ENCODE peak calls at places on chromosomes 16 and 17, in six cellular contexts. G is right atrium auricular region, X is body of pancreas, V is PC-3, C is heart left ventricle, H is H1. F is an unnamed sample. For H3K36me3 and H3K4me1, the result is how much of the 10 kb centered on the place peaks cover.

GRCh38 chr16:3646348-3646920 is 8.1 kb upstream of the DNASE1 start:
- DNase-seq in H (no peak), X (peak), G (no peak), C (no peak), V (peak), F (no peak)

GRCh38 chr17:45405250-45406086 is 27.2 kb downstream of the ARHGAP27 start:
- DNase-seq in X (peak), C (no peak), G (no peak), V (no peak), H (peak), F (no peak)

GRCh38 chr17:6290488-6291196 is 144.3 kb downstream of the AIPL1 start:
- DNase-seq in V (no peak), X (no peak), C (no peak), H (no peak), G (no peak), F (no peak)

GRCh38 chr17:44005865-44006580 is 1.6 kb downstream of the NAGS start:
- DNase-seq in V (peak), X (peak), H (no peak), G (no peak), C (peak), F (no peak)

GRCh38 chr17:43634681-43635125 is 27.0 kb downstream of the MEOX1 start:
- DNase-seq in G (peak), X (no peak), V (no peak), C (peak), H (no peak), F (no peak)

GRCh38 chr16:82135844-82136243 is 34.2 kb downstream of the MPHOSPH6 start:
- DNase-seq in X (no peak), V (no peak), C (no peak), H (no peak), G (no peak), F (no peak)

GRCh38 chr17:4972752-4973151 is 5.1 kb upstream of the SPAG7 start:
- DNase-seq in X (no peak), H (no peak), V (no peak), G (no peak), C (no peak), F (no peak)

GRCh38 chr17:31560836-31561235 is 169.4 kb downstream of the RAB11FIP4 start:
- DNase-seq in H (no peak), X (no peak), C (no peak), G (no peak), V (peak), F (no peak)

GRCh38 chr17:68533887-68534700 is 21.9 kb downstream of the PRKAR1A start:
- DNase-seq in X (no peak), V (peak), H (no peak), G (no peak), C (no peak), F (no peak)

GRCh38 chr17:45912319-45912718 is 18.0 kb downstream of the MAPT start:
- DNase-seq in C (no peak), V (no peak), X (no peak), G (no peak), H (no peak), F (no peak)

GRCh38 chr17:49587366-49588073 is 11.8 kb downstream of the NXPH3 start:
- DNase-seq in C (no peak), G (no peak), H (no peak), X (no peak), V (no peak), F (no peak)

GRCh38 chr17:49582789-49583188 is 7.1 kb downstream of the NXPH3 start:
- DNase-seq in H (no peak), G (no peak), V (peak), X (no peak), C (no peak), F (no peak)

GRCh38 chr17:49583226-49583625 is 7.6 kb downstream of the NXPH3 start:
- DNase-seq in C (no peak), X (no peak), V (no peak), G (no peak), H (no peak), F (no peak)

GRCh38 chr17:49583889-49584288 is 8.2 kb downstream of the NXPH3 start:
- DNase-seq in X (no peak), C (no peak), V (no peak), G (no peak), H (no peak), F (no peak)

DNA sequence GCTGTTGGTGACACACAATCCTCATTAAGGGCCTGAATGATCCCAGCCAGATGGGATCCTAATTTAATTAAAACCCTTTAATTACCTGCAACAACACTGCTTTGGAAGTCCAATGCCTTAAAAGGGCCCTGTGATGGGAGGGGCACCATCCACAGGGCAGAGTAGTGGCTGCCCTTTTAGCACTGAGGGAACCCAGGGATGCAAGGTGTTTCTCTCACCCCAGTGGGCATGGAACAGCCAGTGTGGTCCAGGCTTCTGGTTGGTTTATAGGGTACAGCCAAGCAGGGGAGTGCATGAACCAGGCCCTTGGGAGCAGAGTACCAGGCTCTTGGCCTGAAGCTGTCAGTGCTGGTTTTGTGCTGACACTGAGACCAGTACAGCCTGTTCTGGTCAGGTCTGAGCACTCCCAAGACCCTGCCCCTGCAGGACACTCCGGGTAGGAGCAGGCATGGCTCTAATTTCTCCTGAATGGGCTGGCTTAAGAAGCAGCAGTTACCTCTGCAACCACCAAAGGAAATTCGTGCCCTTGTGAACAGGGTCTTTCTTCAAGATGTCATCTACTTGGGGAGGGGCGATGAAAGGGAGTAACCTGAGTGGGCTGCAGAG is 9.9 kb downstream of the NXPH3 start:
- DNase-seq in H (no peak), C (no peak), V (peak), X (no peak), G (no peak), F (no peak)
- TF ChIP-seq CTCF in H (peak), C (no peak), V (peak), X (no peak), G (no peak), F (no peak)

GRCh38 chr17:56896217-56896967 is 17.5 kb downstream of the TRIM25 start:
- DNase-seq in C (no peak), H (no peak), G (no peak), X (no peak), V (no peak), F (no peak)
- H3K36me3 ChIP-seq in C (half or more), H (under half), G (half or more), X (under half), V (half or more), F (half or more)

DNA sequence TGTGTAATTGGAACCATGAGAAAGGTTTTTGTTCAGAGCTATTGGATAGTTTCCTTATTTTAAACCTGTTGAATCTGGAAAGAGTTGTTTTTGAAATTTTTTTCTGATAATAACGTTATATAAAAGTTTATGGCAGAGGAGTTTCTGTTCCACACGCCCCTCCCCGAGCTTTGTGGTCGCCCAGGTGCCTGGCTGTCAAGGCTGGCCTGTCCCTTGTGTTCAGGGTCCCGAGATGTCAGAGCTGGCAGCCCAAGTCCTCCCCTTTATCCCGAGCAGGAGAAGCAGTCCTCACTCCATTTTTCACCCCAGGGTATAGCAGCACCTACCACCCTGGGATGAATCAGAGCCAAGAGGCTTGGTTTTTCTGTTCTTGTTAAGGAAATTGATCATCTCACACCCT is 26.2 kb upstream of the ZNF750 start:
- DNase-seq in G (no peak), V (no peak), C (no peak), H (no peak), X (no peak), F (no peak)
- H3K4me1 ChIP-seq in G (under half), V (under half), C (under half), H (under half), X (under half), F (half or more)

DNA sequence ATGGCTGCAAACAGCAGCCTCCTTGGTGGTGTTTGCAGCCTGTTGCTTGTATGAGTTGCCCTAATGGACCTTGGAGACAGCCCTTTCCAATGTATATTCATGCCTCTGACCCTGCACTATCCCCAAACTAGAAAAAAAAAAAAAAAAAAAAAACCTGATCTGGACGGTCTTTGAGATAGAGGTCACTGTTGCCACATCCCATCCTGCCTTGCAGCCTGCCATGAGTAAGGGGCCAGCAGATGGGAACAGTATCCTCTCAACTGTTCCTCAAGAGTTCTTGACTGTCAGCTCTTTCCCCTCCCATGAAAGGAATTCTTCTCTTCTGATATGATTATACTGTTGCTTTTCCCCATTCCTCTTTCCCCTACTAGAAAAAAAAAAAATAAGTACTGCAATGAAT is 152.4 kb downstream of the SSH2 start:
- DNase-seq in X (no peak), G (no peak), V (no peak), C (no peak), H (no peak), F (no peak)
- TF ChIP-seq CTCF in X (no peak), G (no peak), V (no peak), C (no peak), H (no peak), F (no peak)

DNA sequence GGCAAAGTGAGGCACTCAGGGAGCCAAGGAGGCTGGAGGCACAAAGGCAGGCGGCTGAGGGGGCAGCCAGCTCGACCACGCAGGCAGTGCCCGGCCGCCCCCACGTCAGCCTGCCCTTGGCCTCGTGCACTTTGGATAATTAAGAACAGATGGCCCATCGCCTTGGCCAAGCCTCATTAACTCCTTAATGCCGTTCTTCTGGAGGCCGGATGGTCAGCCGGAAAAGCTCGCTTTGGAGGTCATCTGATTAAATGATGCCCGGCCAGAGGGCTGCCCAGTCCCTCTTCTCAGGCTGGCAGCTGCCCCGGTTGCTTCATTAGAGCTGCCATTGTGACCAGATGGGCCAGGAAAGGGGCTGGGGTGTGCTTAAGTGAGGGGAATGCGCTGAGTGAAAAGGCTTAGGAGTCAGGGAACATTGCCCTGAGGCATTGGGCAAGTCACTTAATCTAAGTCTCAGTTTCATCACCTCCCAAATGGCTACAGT is 364.0 kb downstream of the NPIPA8 start:
- DNase-seq in H (no peak), C (no peak), G (no peak), V (no peak), X (no peak), F (no peak)
- H3K36me3 ChIP-seq in H (under half), C (under half), G (under half), V (under half), X (under half), F (under half)

DNA sequence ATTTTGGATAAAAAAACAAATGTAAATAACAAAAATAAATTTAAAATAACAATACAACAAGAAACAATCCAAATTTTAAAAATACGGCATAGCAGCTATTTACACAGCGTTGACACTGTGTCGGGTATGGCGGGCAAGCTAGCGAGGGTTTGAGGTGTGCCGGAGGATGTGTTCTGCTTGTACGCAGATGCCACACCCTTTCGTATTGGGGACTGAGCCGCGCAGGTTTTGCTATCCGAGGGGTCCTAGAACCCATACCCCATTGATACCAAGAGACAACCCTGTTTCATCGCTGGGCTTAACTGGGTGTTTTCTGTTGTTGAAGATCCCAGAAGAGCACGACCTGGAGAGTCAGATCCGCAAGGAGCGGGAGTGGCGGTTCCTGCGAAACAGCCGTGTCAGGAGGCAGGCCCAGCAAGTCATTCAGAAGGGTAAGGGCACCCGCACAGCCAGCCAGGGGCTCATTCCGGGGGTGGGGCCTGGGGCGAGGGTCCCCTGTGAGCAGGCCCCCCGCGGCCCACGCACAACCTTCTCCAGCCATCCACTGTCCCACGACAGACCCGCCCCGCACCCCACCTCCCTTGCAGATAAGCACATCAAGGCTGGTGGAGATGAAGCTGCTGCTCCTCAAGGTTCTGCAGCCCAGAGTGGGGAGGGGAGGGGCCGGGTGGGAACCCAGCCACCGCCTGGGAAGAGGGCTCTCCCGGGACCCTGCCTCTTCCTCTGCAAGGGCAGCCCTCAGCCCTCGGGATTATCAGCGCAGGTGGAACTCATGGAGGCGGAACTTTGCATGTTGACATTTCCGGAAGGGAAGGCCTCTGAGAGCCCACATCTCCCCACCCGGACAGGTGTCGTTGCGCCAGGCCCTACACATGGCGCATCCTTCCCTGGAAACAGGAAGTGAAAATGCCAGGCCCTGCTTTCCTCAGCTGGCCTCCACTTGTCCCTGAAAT is 51.2 kb upstream of the CHMP6 start:
- DNase-seq in G (no peak), C (peak), X (no peak), V (no peak), H (no peak), F (no peak)
- H3K4me1 ChIP-seq in G (under half), C (under half), X (under half), V (under half), H (under half), F (under half)

F was measured in vagina.